ENCODE peak calls at places on chromosomes 16 and 17, in nine cellular contexts. C, J, T, X, B, K, Y, H and L are unnamed samples.

GRCh38 chr16:72876221-72876620 is 171.7 kb downstream of the ZFHX3 start:
- DNase-seq in C (peak; percentile 81), J (no peak), T (peak; percentile 94), X (peak; percentile 32), B (peak; percentile 34), K (peak; percentile 83), Y (no peak), H (peak; percentile 83), L (no peak)

GRCh38 chr16:7303677-7304200 is 28.9 kb upstream of the RBFOX1 start:
- DNase-seq in C (no peak), J (no peak), T (no peak), X (no peak), B (no peak), K (no peak), Y (no peak), H (no peak), L (no peak)

GRCh38 chr16:8173111-8173644 is 417.1 kb downstream of the TMEM114 start:
- DNase-seq in C (peak; percentile 74), J (peak; percentile 78), T (peak; percentile 28), X (peak; percentile 71), B (peak; percentile 27), K (no peak), Y (no peak), H (peak; percentile 5), L (peak; percentile 52)

GRCh38 chr16:28186752-28187151 is 25.0 kb downstream of the XPO6 start:
- DNase-seq in C (no peak), J (no peak), T (peak; percentile 63), X (no peak), B (no peak), K (no peak), Y (no peak), H (peak; percentile 18), L (no peak)

GRCh38 chr17:67244621-67245072 is 349 bp downstream of the HELZ start:
- DNase-seq in C (no peak), J (no peak), T (no peak), X (no peak), B (no peak), K (peak; percentile 49), Y (no peak), H (no peak), L (no peak)

GRCh38 chr17:9912146-9913099 is 7.4 kb upstream of the RCVRN start:
- DNase-seq in C (no peak), J (no peak), T (peak; percentile 8), X (no peak), B (no peak), K (no peak), Y (no peak), H (no peak), L (no peak)

GRCh38 chr16:75919664-75920063 is 193.4 kb upstream of the CPHXL start:
- DNase-seq in C (no peak), J (peak; percentile 50), T (peak; percentile 42), X (no peak), B (no peak), K (no peak), Y (no peak), H (peak; percentile 61), L (no peak)

GRCh38 chr16:22232277-22233049 is 26.4 kb downstream of the EEF2K start:
- DNase-seq in C (no peak), J (peak; percentile 91), T (peak; percentile 72), X (peak; percentile 90), B (no peak), K (no peak), Y (no peak), H (peak; percentile 16), L (no peak)

GRCh38 chr16:3216263-3216640 is 18.7 kb downstream of the ZNF200 start:
- DNase-seq in C (no peak), J (no peak), T (no peak), X (no peak), B (no peak), K (no peak), Y (no peak), H (no peak), L (no peak)

GRCh38 chr17:67132366-67132765 is 88.0 kb downstream of the CACNG1 start:
- DNase-seq in C (no peak), J (no peak), T (no peak), X (no peak), B (no peak), K (no peak), Y (no peak), H (no peak), L (no peak)

DNA sequence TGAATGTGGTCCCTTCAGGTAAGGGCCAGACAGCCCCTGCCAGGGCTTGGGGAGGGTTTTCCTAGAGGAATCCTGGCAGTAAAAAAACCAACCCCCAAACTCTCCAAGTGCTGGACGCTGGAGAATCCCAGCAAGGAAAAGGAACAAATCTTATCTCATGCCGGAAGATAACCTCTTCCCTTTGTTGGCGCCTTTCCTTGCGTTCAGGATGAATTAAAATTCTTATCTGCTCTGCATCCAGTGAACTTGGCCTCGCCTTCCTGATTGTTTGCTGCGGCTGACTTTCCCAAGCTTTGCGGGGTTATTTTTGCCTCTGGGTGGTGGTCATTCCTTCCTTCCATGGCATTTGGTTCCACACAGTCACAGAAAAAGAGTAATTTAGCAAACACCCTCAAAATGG is 77.6 kb downstream of the MRC2 start:
- DNase-seq in C (no peak), J (no peak), T (no peak), X (peak; percentile 34), B (no peak), K (no peak), Y (no peak), H (no peak), L (no peak)
- H3K4me3 ChIP-seq in C (peak overlapping the region; percentile 69), J (no peak overlapping the region), T (peak overlapping the region; percentile 81), X (no peak overlapping the region), B (no peak overlapping the region), K (peak overlapping the region; percentile 93), Y (no peak overlapping the region), H (no peak overlapping the region), L (no peak overlapping the region)

GRCh38 chr16:50152386-50152806 is 710 bp upstream of the TENT4B start:
- DNase-seq in C (no peak), J (peak; percentile 40), T (no peak), X (peak; percentile 49), B (peak; percentile 32), K (peak; percentile 74), Y (peak; percentile 64), H (peak; percentile 29), L (no peak)

GRCh38 chr16:50152807-50153647 is at the start of gene TENT4B:
- DNase-seq in C (peak; percentile 91), J (peak; percentile 89), T (peak; percentile 66), X (peak; percentile 87), B (peak; percentile 78), K (peak; percentile 90), Y (peak; percentile 85), H (peak; percentile 82), L (no peak)

GRCh38 chr16:50153648-50154368 is 702 bp downstream of the TENT4B start:
- DNase-seq in C (peak; percentile 36), J (peak; percentile 31), T (no peak), X (no peak), B (peak; percentile 19), K (peak; percentile 68), Y (peak; percentile 39), H (no peak), L (no peak)

GRCh38 chr16:50151322-50151721 is 1.8 kb upstream of the TENT4B start:
- DNase-seq in C (no peak), J (no peak), T (no peak), X (no peak), B (no peak), K (no peak), Y (no peak), H (no peak), L (no peak)

DNA sequence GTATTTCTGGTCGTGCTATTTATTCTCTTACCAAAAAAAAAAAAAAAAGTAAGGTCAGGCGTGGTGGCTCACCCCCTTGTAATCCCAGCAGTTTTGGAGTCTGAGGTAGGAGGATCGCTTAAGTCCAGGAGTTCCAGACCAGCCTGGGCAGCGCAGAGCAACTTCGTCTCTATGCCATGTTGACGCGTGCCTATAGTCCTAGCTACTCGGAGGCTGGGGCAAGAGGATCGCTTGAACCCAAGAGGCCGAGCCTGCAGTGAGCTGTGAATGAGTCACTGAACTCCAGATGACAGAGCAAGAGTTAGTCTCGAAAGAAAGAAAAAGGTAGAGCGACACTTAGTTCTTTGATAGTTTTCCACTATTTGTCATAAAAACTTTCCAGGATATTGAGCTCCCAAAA is 1.4 kb upstream of the TENT4B start:
- DNase-seq in C (no peak), J (no peak), T (no peak), X (no peak), B (no peak), K (no peak), Y (no peak), H (no peak), L (no peak)
- H3K4me3 ChIP-seq in C (no peak overlapping the region), J (no peak overlapping the region), T (no peak overlapping the region), X (peak overlapping the region; percentile 75), B (no peak overlapping the region), K (peak overlapping the region; percentile 69), Y (peak overlapping the region; percentile 79), H (no peak overlapping the region), L (no peak overlapping the region)

DNA sequence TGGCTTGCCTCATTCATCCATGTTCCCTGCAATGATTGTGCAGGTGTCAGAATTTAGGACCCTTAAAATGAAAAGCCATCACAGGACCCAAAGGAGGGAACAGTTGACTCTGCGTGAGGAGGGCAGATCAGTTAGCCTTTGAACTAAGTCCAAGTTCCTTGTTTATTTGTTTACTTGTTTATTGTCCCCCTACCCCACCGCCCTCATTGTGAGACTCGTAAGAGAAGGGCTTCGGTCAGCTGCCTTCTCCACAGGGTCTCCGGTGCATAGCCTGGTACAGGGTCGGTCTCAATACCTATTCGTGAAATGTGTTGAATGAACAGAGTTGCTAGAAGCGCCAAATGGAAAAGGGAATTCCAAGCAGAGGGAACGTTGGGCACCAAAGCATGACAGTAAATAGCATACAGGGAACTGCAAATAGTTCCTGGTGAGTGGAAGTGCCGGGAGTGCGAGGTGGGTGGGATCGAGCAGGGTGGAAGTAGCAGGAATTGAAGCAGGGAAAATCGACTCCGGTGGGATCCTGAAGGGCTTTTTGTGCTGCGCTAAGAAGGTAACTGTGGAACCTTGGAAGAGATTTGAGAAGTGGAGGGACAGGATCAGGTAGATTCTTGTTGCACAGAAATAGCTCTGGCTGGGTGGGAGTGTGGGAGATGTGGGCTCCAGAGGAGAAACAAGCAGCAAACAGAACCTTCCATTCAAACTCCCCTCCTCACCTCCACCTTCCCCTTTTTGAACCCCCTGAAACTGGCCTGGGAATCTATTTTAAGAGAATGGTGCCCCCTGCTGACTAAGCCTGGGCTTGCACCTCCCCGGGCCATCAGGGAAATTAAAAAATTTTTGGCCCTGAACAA is 12.7 kb downstream of the SLC35B1 start:
- DNase-seq in C (peak; percentile 58), J (peak; percentile 50), T (no peak), X (peak; percentile 72), B (peak; percentile 53), K (no peak), Y (peak; percentile 85), H (peak; percentile 29), L (no peak)
- H3K4me3 ChIP-seq in C (no peak overlapping the region), J (no peak overlapping the region), T (no peak overlapping the region), X (peak overlapping the region; percentile 13), B (no peak overlapping the region), K (peak overlapping the region; percentile 35), Y (no peak overlapping the region), H (no peak overlapping the region), L (no peak overlapping the region)

DNA sequence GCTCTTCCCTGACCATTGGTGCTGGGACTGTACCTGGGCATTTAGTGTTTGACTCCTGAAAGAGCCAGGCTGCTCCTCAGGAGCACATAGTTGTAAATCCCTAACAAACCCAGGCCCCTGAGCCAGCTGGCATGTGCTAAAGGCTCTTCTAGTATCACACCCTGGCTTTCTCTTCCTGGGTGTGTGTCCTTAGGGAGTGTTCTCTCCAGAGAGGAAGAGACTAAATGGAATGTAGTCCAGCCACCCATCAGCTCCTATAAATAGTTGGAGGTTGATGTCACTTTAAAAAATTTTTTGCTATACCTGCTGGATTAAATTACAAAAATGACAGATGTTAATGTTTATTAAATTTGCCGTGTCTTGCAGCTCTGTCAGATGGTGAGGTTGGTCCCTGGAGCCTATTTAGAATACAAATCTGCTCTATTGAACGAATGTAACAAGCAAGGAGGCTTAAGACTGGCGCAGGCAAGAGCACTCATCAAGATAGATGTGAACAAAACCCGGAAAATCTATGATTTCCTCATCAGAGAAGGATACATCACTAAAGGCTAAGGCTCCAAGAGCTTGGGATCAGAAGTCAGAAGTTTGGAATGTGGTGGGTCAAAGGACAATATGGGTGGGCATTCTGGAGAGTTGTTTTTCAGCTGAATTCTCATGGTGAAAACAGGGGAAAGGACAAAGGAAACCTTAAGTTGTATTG is 13.1 kb upstream of the DUSP14 start:
- DNase-seq in C (peak; percentile 68), J (no peak), T (peak; percentile 55), X (no peak), B (peak; percentile 64), K (no peak), Y (no peak), H (peak; percentile 68), L (no peak)
- H3K4me3 ChIP-seq in C (no peak overlapping the region), J (no peak overlapping the region), T (no peak overlapping the region), X (no peak overlapping the region), B (no peak overlapping the region), K (no peak overlapping the region), Y (no peak overlapping the region), H (no peak overlapping the region), L (no peak overlapping the region)